ENCODE peak calls at places on chromosomes 4 and X, in four cellular contexts. S is iris pigment epithelial cell, V is DMS153, Y is osteocyte. N is an unnamed sample.

GRCh38 chr4:26860922-26861433 is 337 bp downstream of the STIM2 start:
- DNase-seq in V (no peak), S (peak), Y (peak), N (no peak)

GRCh38 chr4:131566026-131566425 is 1583.1 kb upstream of the PCDH10 start:
- DNase-seq in S (peak), Y (no peak), V (no peak), N (no peak)

GRCh38 chrX:136711147-136711546 is 63.2 kb downstream of the CD40LG start:
- DNase-seq in S (peak), Y (no peak), V (peak), N (no peak)

GRCh38 chr4:143616771-143617170 is 83.7 kb downstream of the FREM3 start:
- DNase-seq in S (peak), Y (no peak), V (no peak), N (no peak)

GRCh38 chrX:27039332-27039731 is 423.8 kb downstream of the PPP4R3C start:
- DNase-seq in Y (no peak), S (no peak), V (no peak), N (no peak)

GRCh38 chrX:53073115-53073581 is 9.0 kb upstream of the TSPYL2 start:
- DNase-seq in V (peak), Y (no peak), S (no peak), N (no peak)

GRCh38 chr4:4869380-4869723 is 9.9 kb downstream of the MSX1 start:
- DNase-seq in V (no peak), Y (no peak), S (no peak), N (no peak)

GRCh38 chrX:40006025-40007017 is 91.4 kb downstream of the BCOR start:
- DNase-seq in S (no peak), Y (no peak), V (no peak), N (no peak)

GRCh38 chrX:51697397-51697796 is 12.9 kb upstream of the CENPVL1 start:
- DNase-seq in Y (peak), S (no peak), V (no peak), N (no peak)

GRCh38 chr4:176001171-176002006 is 64.3 kb upstream of the WDR17 start:
- DNase-seq in V (no peak), S (peak), Y (no peak), N (no peak)

GRCh38 chr4:183659919-183660318 is 826 bp downstream of the TRAPPC11 start:
- DNase-seq in V (no peak), S (peak), Y (no peak), N (no peak)

GRCh38 chrX:154715825-154716224 is 35.1 kb downstream of the GAB3 start:
- DNase-seq in Y (no peak), V (no peak), S (no peak), N (no peak)

GRCh38 chr4:137274404-137274803 is 257.9 kb downstream of the PCDH18 start:
- DNase-seq in V (no peak), S (peak), Y (no peak), N (no peak)

GRCh38 chr4:3847211-3847940 is 81.2 kb downstream of the ADRA2C start:
- DNase-seq in V (no peak), S (no peak), Y (no peak), N (no peak)

GRCh38 chr4:101835121-101835904 is 44.8 kb downstream of the BANK1 start:
- DNase-seq in V (peak), Y (no peak), S (peak), N (no peak)

GRCh38 chrX:46325312-46325877 is 219.8 kb downstream of the ZNF674 start:
- DNase-seq in S (peak), V (no peak), Y (no peak), N (no peak)

GRCh38 chrX:11968470-11968869 is 169.8 kb upstream of the FRMPD4 start:
- DNase-seq in S (peak), V (no peak), Y (no peak), N (no peak)

GRCh38 chrX:13010546-13010945 is 33.9 kb downstream of the FAM9C start:
- DNase-seq in Y (no peak), V (no peak), S (no peak), N (no peak)

GRCh38 chrX:44570524-44570923 is 27.9 kb upstream of the FUNDC1 start:
- DNase-seq in S (peak), V (no peak), Y (no peak), N (no peak)

GRCh38 chrX:69237228-69237627 is 72.0 kb upstream of the PJA1 start:
- DNase-seq in Y (no peak), V (no peak), S (no peak), N (no peak)

GRCh38 chr4:55545681-55546632 is 752 bp downstream of the CLOCK start:
- DNase-seq in Y (peak), S (peak), V (peak), N (peak)

GRCh38 chr4:183612329-183613250 is 46.4 kb downstream of the RWDD4 start:
- DNase-seq in S (no peak), V (no peak), Y (no peak), N (no peak)

GRCh38 chr4:98092833-98093439 is 50.3 kb downstream of the STPG2 start:
- DNase-seq in V (no peak), Y (no peak), S (peak), N (no peak)

GRCh38 chrX:45751156-45751555 is 550.5 kb upstream of the DIPK2B start:
- DNase-seq in V (no peak), Y (no peak), S (no peak), N (no peak)

GRCh38 chr4:124633285-124633941 is 79.1 kb downstream of the ANKRD50 start:
- DNase-seq in Y (no peak), V (no peak), S (no peak), N (no peak)

GRCh38 chr4:168856312-168856711 is 153.7 kb downstream of the CBR4 start:
- DNase-seq in S (peak), V (no peak), Y (no peak), N (no peak)

GRCh38 chr4:136864580-136865185 is 667.6 kb downstream of the PCDH18 start:
- DNase-seq in V (peak), Y (no peak), S (peak), N (no peak)

GRCh38 chr4:74675673-74676279 is 118.5 kb downstream of the BTC start:
- DNase-seq in V (peak), Y (no peak), S (peak), N (no peak)

GRCh38 chr4:146567396-146567795 is 45.7 kb upstream of the SLC10A7 start:
- DNase-seq in V (no peak), Y (no peak), S (no peak), N (no peak)

GRCh38 chr4:53562409-53562808 is 28.9 kb downstream of the LNX1 start:
- DNase-seq in Y (no peak), S (no peak), V (no peak), N (no peak)

GRCh38 chr4:92303621-92304027 is at the start of gene GRID2:
- DNase-seq in S (peak), V (peak), Y (no peak), N (no peak)

GRCh38 chrX:110944323-110944761 is 148.7 kb upstream of the CHRDL1 start:
- DNase-seq in V (no peak), S (no peak), Y (no peak), N (no peak)

GRCh38 chr4:184895012-184895795 is 69.4 kb upstream of the ACSL1 start:
- DNase-seq in S (no peak), V (no peak), Y (no peak), N (no peak)

GRCh38 chrX:144732588-144732987 is 514.7 kb upstream of the SPANXN1 start:
- DNase-seq in V (no peak), S (peak), Y (no peak), N (no peak)